ENCODE peak calls at places on chromosome 21, in seven cellular contexts. One of them, this sample, is unnamed. For H3K9me3, the result is how much of the 10 kb centered on the place peaks cover.

GRCh38 chr21:28742527-28742926 is 250.2 kb downstream of the LTN1 start:
- DNase-seq in HCT116: no peak
- DNase-seq in spleen: no peak
- DNase-seq in H1: no peak
- DNase-seq in transverse colon: no peak
- DNase-seq in Panc1: no peak
- DNase-seq in prostate gland: no peak
- DNase-seq in this sample: no peak

GRCh38 chr21:41433566-41433965 is 7.5 kb downstream of the MX1 start:
- DNase-seq in HCT116: no peak
- DNase-seq in spleen: no peak
- DNase-seq in H1: no peak
- DNase-seq in transverse colon: no peak
- DNase-seq in Panc1: no peak
- DNase-seq in prostate gland: no peak
- DNase-seq in this sample: no peak

GRCh38 chr21:15978158-15978805 is 248.5 kb downstream of the USP25 start:
- DNase-seq in HCT116: no peak
- DNase-seq in spleen: no peak
- DNase-seq in H1: no peak
- DNase-seq in transverse colon: no peak
- DNase-seq in Panc1: no peak
- DNase-seq in prostate gland: peak
- DNase-seq in this sample: no peak

GRCh38 chr21:33036430-33037162 is 10.9 kb downstream of the OLIG2 start:
- DNase-seq in HCT116: no peak
- DNase-seq in spleen: peak
- DNase-seq in H1: no peak
- DNase-seq in transverse colon: no peak
- DNase-seq in Panc1: no peak
- DNase-seq in prostate gland: no peak
- DNase-seq in this sample: no peak

GRCh38 chr21:14956826-14957225 is 108.0 kb downstream of the NRIP1 start:
- DNase-seq in HCT116: no peak
- DNase-seq in spleen: no peak
- DNase-seq in H1: no peak
- DNase-seq in transverse colon: no peak
- DNase-seq in Panc1: no peak
- DNase-seq in prostate gland: no peak
- DNase-seq in this sample: no peak

GRCh38 chr21:46122758-46123683 is 25.1 kb downstream of the COL6A2 start:
- DNase-seq in HCT116: no peak
- DNase-seq in spleen: peak
- DNase-seq in H1: no peak
- DNase-seq in transverse colon: peak
- DNase-seq in Panc1: no peak
- DNase-seq in prostate gland: no peak
- DNase-seq in this sample: no peak

GRCh38 chr21:42845296-42845965 is 33.9 kb downstream of the WDR4 start:
- DNase-seq in HCT116: no peak
- DNase-seq in spleen: peak
- DNase-seq in H1: no peak
- DNase-seq in transverse colon: no peak
- DNase-seq in Panc1: no peak
- DNase-seq in prostate gland: peak
- DNase-seq in this sample: no peak

GRCh38 chr21:31766895-31767294 is 35.0 kb upstream of the SCAF4 start:
- DNase-seq in HCT116: no peak
- DNase-seq in spleen: no peak
- DNase-seq in H1: no peak
- DNase-seq in transverse colon: no peak
- DNase-seq in Panc1: no peak
- DNase-seq in prostate gland: no peak
- DNase-seq in this sample: no peak

GRCh38 chr21:44999972-45000636 is 60.3 kb downstream of the SLX9 start:
- DNase-seq in HCT116: no peak
- DNase-seq in spleen: peak
- DNase-seq in H1: no peak
- DNase-seq in transverse colon: no peak
- DNase-seq in Panc1: no peak
- DNase-seq in prostate gland: no peak
- DNase-seq in this sample: no peak

GRCh38 chr21:15425049-15425448 is 304.7 kb upstream of the USP25 start:
- DNase-seq in HCT116: no peak
- DNase-seq in spleen: no peak
- DNase-seq in H1: no peak
- DNase-seq in transverse colon: no peak
- DNase-seq in Panc1: no peak
- DNase-seq in prostate gland: no peak
- DNase-seq in this sample: no peak

GRCh38 chr21:40143822-40144525 is 276.7 kb downstream of the PCP4 start:
- DNase-seq in HCT116: peak
- DNase-seq in spleen: no peak
- DNase-seq in H1: no peak
- DNase-seq in transverse colon: peak
- DNase-seq in Panc1: peak
- DNase-seq in prostate gland: peak
- DNase-seq in this sample: peak

GRCh38 chr21:16536661-16537359 is 807.0 kb downstream of the USP25 start:
- DNase-seq in HCT116: no peak
- DNase-seq in spleen: no peak
- DNase-seq in H1: no peak
- DNase-seq in transverse colon: no peak
- DNase-seq in Panc1: no peak
- DNase-seq in prostate gland: no peak
- DNase-seq in this sample: no peak

GRCh38 chr21:41620541-41620940 is 112.6 kb upstream of the TMPRSS2 start:
- DNase-seq in HCT116: no peak
- DNase-seq in spleen: no peak
- DNase-seq in H1: no peak
- DNase-seq in transverse colon: no peak
- DNase-seq in Panc1: no peak
- DNase-seq in prostate gland: no peak
- DNase-seq in this sample: no peak

GRCh38 chr21:43608225-43608624 is 51.1 kb downstream of the HSF2BP start:
- DNase-seq in HCT116: no peak
- DNase-seq in spleen: no peak
- DNase-seq in H1: no peak
- DNase-seq in transverse colon: no peak
- DNase-seq in Panc1: no peak
- DNase-seq in prostate gland: no peak
- DNase-seq in this sample: no peak

GRCh38 chr21:41112740-41113692 is 54.9 kb upstream of the BACE2 start:
- DNase-seq in HCT116: no peak
- DNase-seq in spleen: no peak
- DNase-seq in H1: no peak
- DNase-seq in transverse colon: no peak
- DNase-seq in Panc1: no peak
- DNase-seq in prostate gland: no peak
- DNase-seq in this sample: peak

GRCh38 chr21:41766051-41766882 is 585 bp downstream of the RIPK4 start:
- DNase-seq in HCT116: no peak
- DNase-seq in spleen: peak
- DNase-seq in H1: no peak
- DNase-seq in transverse colon: no peak
- DNase-seq in Panc1: no peak
- DNase-seq in prostate gland: no peak
- DNase-seq in this sample: no peak

GRCh38 chr21:44920694-44921604 is at the start of gene ITGB2:
- DNase-seq in HCT116: no peak
- DNase-seq in spleen: peak
- DNase-seq in H1: no peak
- DNase-seq in transverse colon: peak
- DNase-seq in Panc1: no peak
- DNase-seq in prostate gland: no peak
- DNase-seq in this sample: no peak

GRCh38 chr21:14877581-14878228 is 187.1 kb downstream of the NRIP1 start:
- DNase-seq in HCT116: no peak
- DNase-seq in spleen: no peak
- DNase-seq in H1: no peak
- DNase-seq in transverse colon: no peak
- DNase-seq in Panc1: no peak
- DNase-seq in prostate gland: no peak
- DNase-seq in this sample: no peak

GRCh38 chr21:41504030-41504429 is 3.9 kb downstream of the TMPRSS2 start:
- DNase-seq in HCT116: no peak
- DNase-seq in spleen: no peak
- DNase-seq in H1: no peak
- DNase-seq in transverse colon: no peak
- DNase-seq in Panc1: no peak
- DNase-seq in prostate gland: no peak
- DNase-seq in this sample: no peak

GRCh38 chr21:28554660-28555475 is 437.8 kb downstream of the LTN1 start:
- DNase-seq in HCT116: no peak
- DNase-seq in spleen: no peak
- DNase-seq in H1: no peak
- DNase-seq in transverse colon: no peak
- DNase-seq in Panc1: no peak
- DNase-seq in prostate gland: no peak
- DNase-seq in this sample: no peak

GRCh38 chr21:19237603-19238002 is 834.0 kb upstream of the TMPRSS15 start:
- DNase-seq in HCT116: no peak
- DNase-seq in spleen: no peak
- DNase-seq in H1: no peak
- DNase-seq in transverse colon: no peak
- DNase-seq in Panc1: no peak
- DNase-seq in prostate gland: no peak
- DNase-seq in this sample: no peak

GRCh38 chr21:44986471-44987291 is 46.9 kb downstream of the SLX9 start:
- DNase-seq in HCT116: no peak
- DNase-seq in spleen: peak
- DNase-seq in H1: no peak
- DNase-seq in transverse colon: no peak
- DNase-seq in Panc1: no peak
- DNase-seq in prostate gland: no peak
- DNase-seq in this sample: no peak

GRCh38 chr21:40668535-40669275 is 178.3 kb downstream of the DSCAM start:
- DNase-seq in HCT116: no peak
- DNase-seq in spleen: no peak
- DNase-seq in H1: no peak
- DNase-seq in transverse colon: no peak
- DNase-seq in Panc1: no peak
- DNase-seq in prostate gland: no peak
- DNase-seq in this sample: no peak

GRCh38 chr21:46459356-46460112 is 843 bp downstream of the DIP2A start:
- DNase-seq in HCT116: no peak
- DNase-seq in spleen: peak
- DNase-seq in H1: no peak
- DNase-seq in transverse colon: peak
- DNase-seq in Panc1: no peak
- DNase-seq in prostate gland: peak
- DNase-seq in this sample: no peak

GRCh38 chr21:44299085-44299457 is 782 bp upstream of the PFKL start:
- DNase-seq in HCT116: no peak
- DNase-seq in spleen: no peak
- DNase-seq in H1: no peak
- DNase-seq in transverse colon: no peak
- DNase-seq in Panc1: no peak
- DNase-seq in prostate gland: no peak
- DNase-seq in this sample: no peak

GRCh38 chr21:14084701-14085100 is 126.1 kb downstream of the LIPI start:
- DNase-seq in HCT116: no peak
- DNase-seq in spleen: no peak
- DNase-seq in H1: no peak
- DNase-seq in transverse colon: no peak
- DNase-seq in Panc1: no peak
- DNase-seq in prostate gland: no peak
- DNase-seq in this sample: no peak

GRCh38 chr21:17451364-17451869 is 61.4 kb upstream of the CXADR start:
- DNase-seq in HCT116: no peak
- DNase-seq in spleen: no peak
- DNase-seq in H1: no peak
- DNase-seq in transverse colon: no peak
- DNase-seq in Panc1: no peak
- DNase-seq in prostate gland: no peak
- DNase-seq in this sample: no peak

GRCh38 chr21:43574741-43575465 is 84.4 kb downstream of the HSF2BP start:
- DNase-seq in HCT116: no peak
- DNase-seq in spleen: peak
- DNase-seq in H1: no peak
- DNase-seq in transverse colon: peak
- DNase-seq in Panc1: no peak
- DNase-seq in prostate gland: no peak
- DNase-seq in this sample: no peak

GRCh38 chr21:31531967-31532366 is 127.5 kb upstream of the SOD1 start:
- DNase-seq in HCT116: no peak
- DNase-seq in spleen: no peak
- DNase-seq in H1: no peak
- DNase-seq in transverse colon: no peak
- DNase-seq in Panc1: no peak
- DNase-seq in prostate gland: no peak
- DNase-seq in this sample: no peak

DNA sequence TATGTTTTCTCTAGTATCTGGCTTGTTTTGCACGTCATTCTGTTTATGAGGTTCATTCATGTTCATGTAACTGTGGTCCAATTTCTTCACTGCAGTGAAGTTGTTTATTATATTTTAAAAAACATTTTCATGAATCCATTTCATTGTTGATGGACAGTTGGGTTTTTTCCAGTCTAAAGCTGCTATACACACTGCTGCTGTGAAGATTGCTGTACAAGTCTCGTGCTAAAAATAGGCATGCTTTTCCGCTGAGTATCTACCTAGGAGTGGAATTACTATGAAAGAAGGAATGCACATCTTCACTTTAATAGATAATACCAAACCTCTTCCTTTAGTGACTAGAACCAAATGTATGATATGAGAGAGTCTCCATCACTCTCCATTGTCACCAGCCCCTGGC is 49.0 kb upstream of the ETS2 start:
- DNase-seq in HCT116: no peak
- DNase-seq in spleen: no peak
- DNase-seq in H1: no peak
- DNase-seq in transverse colon: no peak
- DNase-seq in Panc1: no peak
- DNase-seq in prostate gland: no peak
- DNase-seq in this sample: no peak
- TF ChIP-seq POLR2AphosphoS5 in HCT116: no peak
- TF ChIP-seq POLR2AphosphoS5 in spleen: no peak
- TF ChIP-seq POLR2AphosphoS5 in H1: no peak
- TF ChIP-seq POLR2AphosphoS5 in transverse colon: peak
- TF ChIP-seq POLR2AphosphoS5 in Panc1: no peak
- TF ChIP-seq POLR2AphosphoS5 in prostate gland: no peak
- TF ChIP-seq POLR2AphosphoS5 in this sample: no peak

GRCh38 chr21:25999935-26000582 is 170.5 kb downstream of the APP start:
- DNase-seq in HCT116: no peak
- DNase-seq in spleen: peak
- DNase-seq in H1: no peak
- DNase-seq in transverse colon: peak
- DNase-seq in Panc1: no peak
- DNase-seq in prostate gland: no peak
- DNase-seq in this sample: no peak
- H3K27ac ChIP-seq in HCT116: no peak
- H3K27ac ChIP-seq in spleen: no peak
- H3K27ac ChIP-seq in H1: peak
- H3K27ac ChIP-seq in transverse colon: peak
- H3K27ac ChIP-seq in Panc1: no peak
- H3K27ac ChIP-seq in prostate gland: no peak
- H3K27ac ChIP-seq in this sample: no peak

GRCh38 chr21:24197132-24197643 is 1410.1 kb downstream of the MRPL39 start:
- DNase-seq in HCT116: no peak
- DNase-seq in spleen: no peak
- DNase-seq in H1: no peak
- DNase-seq in transverse colon: no peak
- DNase-seq in Panc1: no peak
- DNase-seq in prostate gland: no peak
- DNase-seq in this sample: no peak
- H3K9me3 ChIP-seq in HCT116: under half
- H3K9me3 ChIP-seq in spleen: under half
- H3K9me3 ChIP-seq in H1: under half
- H3K9me3 ChIP-seq in transverse colon: under half
- H3K9me3 ChIP-seq in Panc1: under half
- H3K9me3 ChIP-seq in prostate gland: under half
- H3K9me3 ChIP-seq in this sample: under half

GRCh38 chr21:20874202-20874601 is 124.0 kb upstream of the NCAM2 start:
- DNase-seq in HCT116: no peak
- DNase-seq in spleen: no peak
- DNase-seq in H1: no peak
- DNase-seq in transverse colon: no peak
- DNase-seq in Panc1: no peak
- DNase-seq in prostate gland: no peak
- DNase-seq in this sample: no peak
- TF ChIP-seq POLR2AphosphoS5 in HCT116: no peak
- TF ChIP-seq POLR2AphosphoS5 in spleen: no peak
- TF ChIP-seq POLR2AphosphoS5 in H1: no peak
- TF ChIP-seq POLR2AphosphoS5 in transverse colon: no peak
- TF ChIP-seq POLR2AphosphoS5 in Panc1: no peak
- TF ChIP-seq POLR2AphosphoS5 in prostate gland: no peak
- TF ChIP-seq POLR2AphosphoS5 in this sample: no peak

This sample was measured in SK-N-MC.